ENCODE peak calls at places on chromosomes 2 and 18, in five cellular contexts. B, L, G, Z and H are unnamed samples.

GRCh38 chr2:238557855-238558435 is 131.2 kb downstream of the ASB1 start:
- DNase-seq in B (no peak), L (no peak), G (no peak), Z (no peak), H (no peak)

GRCh38 chr2:25161055-25161781 is 7.2 kb downstream of the POMC start:
- DNase-seq in B (no peak), L (no peak), G (no peak), Z (no peak), H (peak)

GRCh38 chr2:14752294-14752693 is 119.8 kb downstream of the LRATD1 start:
- DNase-seq in B (no peak), L (no peak), G (no peak), Z (no peak), H (no peak)

GRCh38 chr18:11741505-11742145 is 52.6 kb downstream of the GNAL start:
- DNase-seq in B (peak), L (no peak), G (peak), Z (peak), H (peak)

GRCh38 chr2:56380861-56381260 is 197.1 kb downstream of the CCDC85A start:
- DNase-seq in B (no peak), L (no peak), G (no peak), Z (no peak), H (no peak)

GRCh38 chr18:58398648-58399398 is 230.1 kb downstream of the ALPK2 start:
- DNase-seq in B (no peak), L (no peak), G (no peak), Z (peak), H (no peak)

GRCh38 chr2:219459460-219460311 is 25.0 kb downstream of the SPEG start:
- DNase-seq in B (peak), L (no peak), G (peak), Z (peak), H (peak)

GRCh38 chr18:44916429-44917183 is 235.9 kb downstream of the SETBP1 start:
- DNase-seq in B (no peak), L (no peak), G (no peak), Z (no peak), H (no peak)

GRCh38 chr2:199659207-199659606 is 191.8 kb downstream of the FTCDNL1 start:
- DNase-seq in B (peak), L (no peak), G (no peak), Z (no peak), H (peak)

GRCh38 chr2:106127282-106127771 is 66.8 kb downstream of the UXS1 start:
- DNase-seq in B (no peak), L (no peak), G (no peak), Z (peak), H (no peak)

GRCh38 chr2:236915726-236916125 is 170.0 kb upstream of the COPS8 start:
- DNase-seq in B (no peak), L (no peak), G (no peak), Z (no peak), H (no peak)

GRCh38 chr2:229920011-229920781 is 1.6 kb downstream of the TRIP12 start:
- DNase-seq in B (peak), L (no peak), G (no peak), Z (peak), H (no peak)

GRCh38 chr2:95267458-95268207 is 6.6 kb upstream of the PROM2 start:
- DNase-seq in B (no peak), L (no peak), G (no peak), Z (no peak), H (no peak)

DNA sequence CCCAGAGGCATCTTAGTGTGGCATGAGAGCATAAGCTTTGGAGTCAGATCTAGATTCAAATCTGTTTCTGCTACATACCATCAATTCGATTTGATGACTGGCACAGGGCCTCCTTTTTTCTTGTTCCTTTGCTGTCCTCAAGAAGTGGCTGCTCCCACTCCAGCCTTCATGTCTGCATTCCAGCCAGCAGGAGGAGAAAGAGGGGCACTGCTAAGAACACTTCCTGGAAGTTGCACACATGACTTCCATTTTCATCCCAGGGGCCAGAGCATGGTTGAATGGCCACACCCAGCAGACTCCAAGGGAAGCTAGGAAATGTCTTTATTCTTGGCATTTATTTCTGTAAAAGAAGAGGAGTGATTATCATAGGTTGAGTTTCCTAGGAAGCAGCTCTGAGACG is 50.4 kb downstream of the EML6 start:
- DNase-seq in B (no peak), L (no peak), G (peak), Z (no peak), H (peak)
- TF ChIP-seq JUNB in B (no peak), L (no peak), G (no peak), Z (no peak), H (no peak)

GRCh38 chr2:233584210-233584609 is 17.6 kb upstream of the USP40 start:
- DNase-seq in B (no peak), L (no peak), G (no peak), Z (no peak), H (no peak)
- TF ChIP-seq JUNB in B (no peak), L (no peak), G (no peak), Z (no peak), H (no peak)

GRCh38 chr2:11478899-11479605 is 13.1 kb upstream of the E2F6 start:
- DNase-seq in B (no peak), L (no peak), G (no peak), Z (peak), H (no peak)
- TF ChIP-seq JUNB in B (no peak), L (no peak), G (no peak), Z (no peak), H (no peak)

GRCh38 chr2:20726913-20727312 is 60.0 kb downstream of the GDF7 start:
- DNase-seq in B (no peak), L (no peak), G (no peak), Z (no peak), H (no peak)
- TF ChIP-seq JUNB in B (no peak), L (no peak), G (no peak), Z (no peak), H (no peak)